ENCODE peak calls at places on chromosomes 4 and X, in ten cellular contexts. L is sigmoid colon; R is AG09309; C is NCI-H345; M is BJ; E is kidney; P is NCI-H1092; H is neuronal stem cell; S is NCI-H1436; V is stimulated activated CD4-positive, alpha-beta T cell treated with anti-CD3 and anti-CD28 coated beads, Interleukin-12 subunit alpha, Interleukin-12 subunit beta, amount 100 ng/mL, for 24 hours. D is an unnamed sample.

GRCh38 chr4:143337600-143338287 is 1.1 kb downstream of the GAB1 start:
- DNase-seq in S (no peak), V (no peak), E (peak; percentile 78), L (peak; percentile 71), M (no peak), R (no peak), C (no peak), H (no peak), P (no peak), D (no peak)

GRCh38 chrX:32642283-32642682 is 569.1 kb downstream of the DMD start:
- DNase-seq in V (no peak), S (no peak), P (no peak), R (no peak), C (no peak), E (no peak), H (no peak), M (no peak), L (no peak), D (no peak)

GRCh38 chr4:47032405-47033106 is 1.2 kb downstream of the GABRB1 start:
- DNase-seq in C (peak; percentile 2), V (no peak), P (peak; percentile 2), S (no peak), H (peak; percentile 75), R (no peak), E (peak; percentile 67), M (no peak), L (peak; percentile 62), D (peak; percentile 3)

GRCh38 chr4:24473309-24473721 is 111.0 kb downstream of the DHX15 start:
- DNase-seq in H (peak; percentile 12), S (no peak), P (no peak), E (no peak), C (peak; percentile 41), V (no peak), R (no peak), L (peak; percentile 65), M (no peak), D (no peak)

GRCh38 chrX:128717635-128718578 is 665.7 kb upstream of the ACTRT1 start:
- DNase-seq in P (no peak), V (no peak), M (no peak), L (no peak), E (no peak), H (no peak), S (no peak), C (no peak), R (no peak), D (no peak)

GRCh38 chr4:109302366-109303140 is at the start of gene COL25A1:
- DNase-seq in R (no peak), M (no peak), S (no peak), L (peak; percentile 65), V (peak; percentile 16), E (peak; percentile 86), C (no peak), P (no peak), H (peak; percentile 89), D (no peak)

GRCh38 chr4:132865922-132866321 is 283.2 kb upstream of the PCDH10 start:
- DNase-seq in P (no peak), S (no peak), H (no peak), C (no peak), E (no peak), L (no peak), R (no peak), M (no peak), V (no peak), D (no peak)

GRCh38 chrX:68440940-68441339 is 7.6 kb upstream of the OPHN1 start:
- DNase-seq in V (no peak), R (no peak), S (no peak), L (peak; percentile 88), E (no peak), C (no peak), M (no peak), H (no peak), P (no peak), D (no peak)

GRCh38 chrX:44343412-44343942 is at the start of gene EFHC2:
- DNase-seq in S (peak; percentile 14), H (no peak), C (peak; percentile 3), M (no peak), P (no peak), E (peak; percentile 76), V (peak; percentile 4), R (no peak), L (peak; percentile 63), D (no peak)

GRCh38 chrX:9420513-9420912 is 44.3 kb upstream of the TBL1X start:
- DNase-seq in C (peak; percentile 52), R (no peak), E (no peak), M (no peak), L (no peak), P (no peak), H (no peak), V (no peak), S (no peak), D (no peak)

GRCh38 chr4:109578846-109579245 is 18.8 kb downstream of the MCUB start:
- DNase-seq in M (no peak), V (no peak), C (no peak), R (no peak), E (no peak), S (no peak), P (no peak), H (no peak), L (no peak), D (no peak)

GRCh38 chr4:176205299-176205698 is 9.9 kb upstream of the SPATA4 start:
- DNase-seq in E (no peak), L (no peak), H (no peak), S (no peak), P (no peak), C (no peak), M (no peak), V (no peak), R (no peak), D (no peak)

GRCh38 chr4:95505149-95505548 is 43.6 kb downstream of the UNC5C start:
- DNase-seq in C (no peak), E (no peak), H (peak; percentile 11), R (no peak), S (no peak), M (no peak), V (no peak), L (no peak), P (no peak), D (no peak)

GRCh38 chr4:73573794-73574528 is 46.3 kb downstream of the RASSF6 start:
- DNase-seq in R (peak; percentile 44), H (peak; percentile 84), P (peak; percentile 89), M (peak; percentile 4), E (peak; percentile 53), V (no peak), C (peak; percentile 81), L (peak; percentile 79), S (peak; percentile 84), D (peak; percentile 12)

GRCh38 chr4:86421461-86421860 is 61.6 kb upstream of the MAPK10 start:
- DNase-seq in P (no peak), L (no peak), H (no peak), M (no peak), E (no peak), R (no peak), V (no peak), C (no peak), S (no peak), D (no peak)

GRCh38 chrX:7972586-7972985 is 45.4 kb upstream of the PNPLA4 start:
- DNase-seq in R (no peak), H (no peak), M (no peak), S (no peak), P (no peak), C (no peak), E (no peak), L (no peak), V (no peak), D (no peak)

GRCh38 chr4:159075531-159075932 is 27.3 kb upstream of the RAPGEF2 start:
- DNase-seq in L (no peak), V (no peak), C (no peak), R (peak; percentile 16), M (no peak), H (no peak), E (no peak), P (no peak), S (no peak), D (no peak)

GRCh38 chrX:115362334-115363095 is 73.0 kb downstream of the LUZP4 start:
- DNase-seq in P (peak; percentile 8), L (no peak), R (no peak), H (no peak), E (no peak), M (no peak), S (no peak), C (no peak), V (no peak), D (no peak)

GRCh38 chr4:39637572-39638357 is 900 bp downstream of the SMIM14 start:
- DNase-seq in V (no peak), M (no peak), E (peak; percentile 78), L (peak; percentile 83), S (peak; percentile 11), R (no peak), H (peak; percentile 68), C (peak; percentile 46), P (peak; percentile 17), D (no peak)

GRCh38 chrX:153465691-153466380 is 4.5 kb downstream of the HAUS7 start:
- DNase-seq in L (no peak), C (no peak), P (no peak), E (peak; percentile 49), M (no peak), S (no peak), H (no peak), R (no peak), V (no peak), D (no peak)

GRCh38 chr4:81852031-81852715 is 380.5 kb upstream of the RASGEF1B start:
- DNase-seq in L (no peak), V (no peak), S (no peak), E (no peak), C (no peak), P (no peak), R (no peak), M (no peak), H (no peak), D (no peak)

GRCh38 chrX:153587342-153587741 is 11.6 kb downstream of the CCNQ start:
- DNase-seq in R (no peak), V (no peak), P (no peak), S (no peak), E (peak; percentile 55), L (no peak), M (no peak), H (no peak), C (no peak), D (no peak)

D was measured in NK-92 treated with Interleukin-12 subunit alpha and Interleukin-12 subunit beta, amount 100 ng/mL, for 24 hours.